ENCODE peak calls at places on chromosomes 16 and 17, in eight cellular contexts. B is stimulated activated CD8-positive, alpha-beta memory T cell treated with anti-CD3 and anti-CD28 coated beads, Interleukin-7, amount 100 ng/mL, for 24 hours; J is NCI-H1092; I is AML-193; M is germinal center; P is aorta; L is NCI-H187 treated with DMSO at 0.1 percent for 48 hours; S is fibroblast of lung. W is an unnamed sample.

GRCh38 chr16:2473999-2474876 is 689 bp upstream of the TBC1D24 start:
- DNase-seq in B (no peak), J (no peak), I (peak; percentile 34), M (peak; percentile 73), P (peak; percentile 60), L (no peak), S (no peak), W (no peak)

GRCh38 chr16:53495325-53495724 is 7.7 kb downstream of the AKTIP start:
- DNase-seq in B (no peak), J (no peak), I (no peak), M (no peak), P (no peak), L (no peak), S (no peak), W (no peak)

GRCh38 chr16:59848314-59848713 is 1114.2 kb upstream of the GOT2 start:
- DNase-seq in B (no peak), J (no peak), I (no peak), M (no peak), P (no peak), L (no peak), S (peak; percentile 28), W (peak; percentile 39)

GRCh38 chr17:45314761-45315549 is 1.9 kb downstream of the MAP3K14 start:
- DNase-seq in B (no peak), J (no peak), I (peak; percentile 36), M (peak; percentile 43), P (no peak), L (no peak), S (no peak), W (no peak)

GRCh38 chr17:60134396-60135159 is 15.2 kb upstream of the CA4 start:
- DNase-seq in B (no peak), J (no peak), I (no peak), M (no peak), P (peak; percentile 17), L (no peak), S (peak; percentile 55), W (no peak)

GRCh38 chr16:84995666-84996065 is 15.7 kb downstream of the ZDHHC7 start:
- DNase-seq in B (no peak), J (no peak), I (no peak), M (no peak), P (no peak), L (no peak), S (no peak), W (no peak)

GRCh38 chr16:89952551-89952950 is 4.0 kb downstream of the DEF8 start:
- DNase-seq in B (no peak), J (no peak), I (no peak), M (no peak), P (no peak), L (no peak), S (no peak), W (no peak)

GRCh38 chr16:31201511-31202401 is 804 bp downstream of the PYCARD start:
- DNase-seq in B (no peak), J (no peak), I (peak; percentile 71), M (peak; percentile 86), P (peak; percentile 64), L (no peak), S (peak; percentile 21), W (no peak)

GRCh38 chr17:83195330-83196087 is 116.1 kb downstream of the METRNL start:
- DNase-seq in B (no peak), J (no peak), I (no peak), M (no peak), P (peak; percentile 89), L (no peak), S (peak; percentile 55), W (peak; percentile 71)

GRCh38 chr16:87344931-87345631 is 27.9 kb upstream of the C16orf95 start:
- DNase-seq in B (no peak), J (no peak), I (no peak), M (no peak), P (no peak), L (no peak), S (no peak), W (no peak)

GRCh38 chr16:17177968-17178880 is 292.5 kb downstream of the XYLT1 start:
- DNase-seq in B (no peak), J (no peak), I (peak; percentile 7), M (no peak), P (no peak), L (no peak), S (no peak), W (no peak)

GRCh38 chr17:8476741-8477140 is 41.1 kb downstream of the NDEL1 start:
- DNase-seq in B (no peak), J (no peak), I (no peak), M (no peak), P (peak; percentile 37), L (no peak), S (no peak), W (no peak)

GRCh38 chr16:89200124-89200849 is at the start of gene SLC22A31:
- DNase-seq in B (no peak), J (no peak), I (no peak), M (no peak), P (peak; percentile 44), L (no peak), S (no peak), W (no peak)

GRCh38 chr17:1730345-1731193 is 6.1 kb downstream of the WDR81 start:
- DNase-seq in B (no peak), J (no peak), I (no peak), M (no peak), P (peak; percentile 80), L (no peak), S (peak; percentile 94), W (peak; percentile 68)

GRCh38 chr17:15348030-15348429 is 6.6 kb upstream of the TEKT3 start:
- DNase-seq in B (no peak), J (peak; percentile 65), I (no peak), M (no peak), P (no peak), L (peak; percentile 5), S (peak; percentile 55), W (no peak)